ENCODE peak calls at places on chromosome 1, in nine cellular contexts. One of them, this sample, is unnamed.

GRCh38 chr1:157134442-157134841 is 3.8 kb downstream of the ETV3 start:
- DNase-seq in MV-4-11: no peak
- DNase-seq in caudate nucleus: no peak
- DNase-seq in NCI-H1092: no peak
- DNase-seq in fibroblast of lung: no peak
- DNase-seq in hypothalamus: no peak
- DNase-seq in GM10248: no peak
- DNase-seq in iris pigment epithelial cell: no peak
- DNase-seq in stimulated activated CD4-positive, alpha-beta T cell treated with anti-CD3 and anti-CD28 coated beads, Interleukin-2, amount 100 ng/mL, for 48 hours: no peak
- DNase-seq in this sample: no peak

GRCh38 chr1:86503477-86504129 is 34.9 kb downstream of the CLCA1 start:
- DNase-seq in MV-4-11: no peak
- DNase-seq in caudate nucleus: no peak
- DNase-seq in NCI-H1092: no peak
- DNase-seq in fibroblast of lung: no peak
- DNase-seq in hypothalamus: peak; percentile 46
- DNase-seq in GM10248: no peak
- DNase-seq in iris pigment epithelial cell: peak; percentile 19
- DNase-seq in stimulated activated CD4-positive, alpha-beta T cell treated with anti-CD3 and anti-CD28 coated beads, Interleukin-2, amount 100 ng/mL, for 48 hours: no peak
- DNase-seq in this sample: no peak

GRCh38 chr1:15089244-15089992 is 64.1 kb upstream of the TMEM51 start:
- DNase-seq in MV-4-11: peak; percentile 41
- DNase-seq in caudate nucleus: no peak
- DNase-seq in NCI-H1092: no peak
- DNase-seq in fibroblast of lung: no peak
- DNase-seq in hypothalamus: no peak
- DNase-seq in GM10248: no peak
- DNase-seq in iris pigment epithelial cell: peak; percentile 17
- DNase-seq in stimulated activated CD4-positive, alpha-beta T cell treated with anti-CD3 and anti-CD28 coated beads, Interleukin-2, amount 100 ng/mL, for 48 hours: no peak
- DNase-seq in this sample: no peak

GRCh38 chr1:30965914-30966313 is 57.4 kb upstream of the SDC3 start:
- DNase-seq in MV-4-11: no peak
- DNase-seq in caudate nucleus: no peak
- DNase-seq in NCI-H1092: peak; percentile 58
- DNase-seq in fibroblast of lung: no peak
- DNase-seq in hypothalamus: no peak
- DNase-seq in GM10248: no peak
- DNase-seq in iris pigment epithelial cell: no peak
- DNase-seq in stimulated activated CD4-positive, alpha-beta T cell treated with anti-CD3 and anti-CD28 coated beads, Interleukin-2, amount 100 ng/mL, for 48 hours: no peak
- DNase-seq in this sample: no peak

GRCh38 chr1:192538407-192539311 is 36.9 kb upstream of the RGS1 start:
- DNase-seq in MV-4-11: peak; percentile 69
- DNase-seq in caudate nucleus: no peak
- DNase-seq in NCI-H1092: no peak
- DNase-seq in fibroblast of lung: peak; percentile 75
- DNase-seq in hypothalamus: no peak
- DNase-seq in GM10248: peak; percentile 40
- DNase-seq in iris pigment epithelial cell: peak; percentile 40
- DNase-seq in stimulated activated CD4-positive, alpha-beta T cell treated with anti-CD3 and anti-CD28 coated beads, Interleukin-2, amount 100 ng/mL, for 48 hours: no peak
- DNase-seq in this sample: no peak

GRCh38 chr1:67404212-67404620 is 26.0 kb downstream of the SERBP1 start:
- DNase-seq in MV-4-11: peak; percentile 30
- DNase-seq in caudate nucleus: no peak
- DNase-seq in NCI-H1092: no peak
- DNase-seq in fibroblast of lung: peak; percentile 52
- DNase-seq in hypothalamus: no peak
- DNase-seq in GM10248: no peak
- DNase-seq in iris pigment epithelial cell: peak; percentile 65
- DNase-seq in stimulated activated CD4-positive, alpha-beta T cell treated with anti-CD3 and anti-CD28 coated beads, Interleukin-2, amount 100 ng/mL, for 48 hours: no peak
- DNase-seq in this sample: no peak

GRCh38 chr1:44884746-44885145 is 41.7 kb upstream of the PTCH2 start:
- DNase-seq in MV-4-11: no peak
- DNase-seq in caudate nucleus: no peak
- DNase-seq in NCI-H1092: no peak
- DNase-seq in fibroblast of lung: no peak
- DNase-seq in hypothalamus: peak; percentile 38
- DNase-seq in GM10248: no peak
- DNase-seq in iris pigment epithelial cell: no peak
- DNase-seq in stimulated activated CD4-positive, alpha-beta T cell treated with anti-CD3 and anti-CD28 coated beads, Interleukin-2, amount 100 ng/mL, for 48 hours: no peak
- DNase-seq in this sample: no peak

GRCh38 chr1:212188599-212189351 is 96.4 kb upstream of the PPP2R5A start:
- DNase-seq in MV-4-11: no peak
- DNase-seq in caudate nucleus: no peak
- DNase-seq in NCI-H1092: no peak
- DNase-seq in fibroblast of lung: no peak
- DNase-seq in hypothalamus: no peak
- DNase-seq in GM10248: no peak
- DNase-seq in iris pigment epithelial cell: no peak
- DNase-seq in stimulated activated CD4-positive, alpha-beta T cell treated with anti-CD3 and anti-CD28 coated beads, Interleukin-2, amount 100 ng/mL, for 48 hours: no peak
- DNase-seq in this sample: no peak

GRCh38 chr1:204705888-204706837 is 20.6 kb upstream of the LRRN2 start:
- DNase-seq in MV-4-11: no peak
- DNase-seq in caudate nucleus: no peak
- DNase-seq in NCI-H1092: no peak
- DNase-seq in fibroblast of lung: no peak
- DNase-seq in hypothalamus: no peak
- DNase-seq in GM10248: no peak
- DNase-seq in iris pigment epithelial cell: no peak
- DNase-seq in stimulated activated CD4-positive, alpha-beta T cell treated with anti-CD3 and anti-CD28 coated beads, Interleukin-2, amount 100 ng/mL, for 48 hours: no peak
- DNase-seq in this sample: no peak

GRCh38 chr1:43137445-43138052 is 34.5 kb downstream of the EBNA1BP2 start:
- DNase-seq in MV-4-11: no peak
- DNase-seq in caudate nucleus: peak; percentile 5
- DNase-seq in NCI-H1092: no peak
- DNase-seq in fibroblast of lung: no peak
- DNase-seq in hypothalamus: peak; percentile 8
- DNase-seq in GM10248: no peak
- DNase-seq in iris pigment epithelial cell: no peak
- DNase-seq in stimulated activated CD4-positive, alpha-beta T cell treated with anti-CD3 and anti-CD28 coated beads, Interleukin-2, amount 100 ng/mL, for 48 hours: no peak
- DNase-seq in this sample: no peak

GRCh38 chr1:159040206-159040605 is 30.5 kb downstream of the IFI16 start:
- DNase-seq in MV-4-11: no peak
- DNase-seq in caudate nucleus: no peak
- DNase-seq in NCI-H1092: no peak
- DNase-seq in fibroblast of lung: peak; percentile 88
- DNase-seq in hypothalamus: no peak
- DNase-seq in GM10248: no peak
- DNase-seq in iris pigment epithelial cell: peak; percentile 88
- DNase-seq in stimulated activated CD4-positive, alpha-beta T cell treated with anti-CD3 and anti-CD28 coated beads, Interleukin-2, amount 100 ng/mL, for 48 hours: no peak
- DNase-seq in this sample: no peak

GRCh38 chr1:8020032-8020431 is 6.1 kb downstream of the ERRFI1 start:
- DNase-seq in MV-4-11: peak; percentile 46
- DNase-seq in caudate nucleus: no peak
- DNase-seq in NCI-H1092: no peak
- DNase-seq in fibroblast of lung: peak; percentile 81
- DNase-seq in hypothalamus: no peak
- DNase-seq in GM10248: no peak
- DNase-seq in iris pigment epithelial cell: peak; percentile 76
- DNase-seq in stimulated activated CD4-positive, alpha-beta T cell treated with anti-CD3 and anti-CD28 coated beads, Interleukin-2, amount 100 ng/mL, for 48 hours: no peak
- DNase-seq in this sample: no peak

GRCh38 chr1:236753554-236753953 is 41.5 kb upstream of the MTR start:
- DNase-seq in MV-4-11: peak; percentile 10
- DNase-seq in caudate nucleus: peak; percentile 11
- DNase-seq in NCI-H1092: no peak
- DNase-seq in fibroblast of lung: peak; percentile 6
- DNase-seq in hypothalamus: no peak
- DNase-seq in GM10248: no peak
- DNase-seq in iris pigment epithelial cell: peak; percentile 38
- DNase-seq in stimulated activated CD4-positive, alpha-beta T cell treated with anti-CD3 and anti-CD28 coated beads, Interleukin-2, amount 100 ng/mL, for 48 hours: no peak
- DNase-seq in this sample: no peak

GRCh38 chr1:237736372-237737029 is 154.2 kb downstream of the ZP4 start:
- DNase-seq in MV-4-11: peak; percentile 60
- DNase-seq in caudate nucleus: no peak
- DNase-seq in NCI-H1092: peak; percentile 13
- DNase-seq in fibroblast of lung: no peak
- DNase-seq in hypothalamus: no peak
- DNase-seq in GM10248: no peak
- DNase-seq in iris pigment epithelial cell: no peak
- DNase-seq in stimulated activated CD4-positive, alpha-beta T cell treated with anti-CD3 and anti-CD28 coated beads, Interleukin-2, amount 100 ng/mL, for 48 hours: peak; percentile 2
- DNase-seq in this sample: no peak

GRCh38 chr1:38138498-38139233 is 92.1 kb upstream of the POU3F1 start:
- DNase-seq in MV-4-11: no peak
- DNase-seq in caudate nucleus: peak; percentile 46
- DNase-seq in NCI-H1092: peak; percentile 49
- DNase-seq in fibroblast of lung: peak; percentile 98
- DNase-seq in hypothalamus: peak; percentile 71
- DNase-seq in GM10248: peak; percentile 7
- DNase-seq in iris pigment epithelial cell: peak; percentile 97
- DNase-seq in stimulated activated CD4-positive, alpha-beta T cell treated with anti-CD3 and anti-CD28 coated beads, Interleukin-2, amount 100 ng/mL, for 48 hours: no peak
- DNase-seq in this sample: no peak

GRCh38 chr1:185939142-185939541 is 205.0 kb downstream of the HMCN1 start:
- DNase-seq in MV-4-11: no peak
- DNase-seq in caudate nucleus: no peak
- DNase-seq in NCI-H1092: no peak
- DNase-seq in fibroblast of lung: peak; percentile 73
- DNase-seq in hypothalamus: no peak
- DNase-seq in GM10248: no peak
- DNase-seq in iris pigment epithelial cell: peak; percentile 49
- DNase-seq in stimulated activated CD4-positive, alpha-beta T cell treated with anti-CD3 and anti-CD28 coated beads, Interleukin-2, amount 100 ng/mL, for 48 hours: no peak
- DNase-seq in this sample: no peak

GRCh38 chr1:68174173-68175113 is 57.9 kb downstream of the WLS start:
- DNase-seq in MV-4-11: no peak
- DNase-seq in caudate nucleus: no peak
- DNase-seq in NCI-H1092: peak; percentile 5
- DNase-seq in fibroblast of lung: peak; percentile 98
- DNase-seq in hypothalamus: no peak
- DNase-seq in GM10248: no peak
- DNase-seq in iris pigment epithelial cell: peak; percentile 98
- DNase-seq in stimulated activated CD4-positive, alpha-beta T cell treated with anti-CD3 and anti-CD28 coated beads, Interleukin-2, amount 100 ng/mL, for 48 hours: no peak
- DNase-seq in this sample: no peak

GRCh38 chr1:197356723-197357533 is 88.9 kb downstream of the CRB1 start:
- DNase-seq in MV-4-11: no peak
- DNase-seq in caudate nucleus: no peak
- DNase-seq in NCI-H1092: peak; percentile 8
- DNase-seq in fibroblast of lung: peak; percentile 45
- DNase-seq in hypothalamus: peak; percentile 10
- DNase-seq in GM10248: peak; percentile 26
- DNase-seq in iris pigment epithelial cell: peak; percentile 63
- DNase-seq in stimulated activated CD4-positive, alpha-beta T cell treated with anti-CD3 and anti-CD28 coated beads, Interleukin-2, amount 100 ng/mL, for 48 hours: no peak
- DNase-seq in this sample: no peak

GRCh38 chr1:71307451-71307850 is 226.6 kb upstream of the ZRANB2 start:
- DNase-seq in MV-4-11: peak; percentile 94
- DNase-seq in caudate nucleus: no peak
- DNase-seq in NCI-H1092: no peak
- DNase-seq in fibroblast of lung: peak; percentile 49
- DNase-seq in hypothalamus: no peak
- DNase-seq in GM10248: no peak
- DNase-seq in iris pigment epithelial cell: peak; percentile 71
- DNase-seq in stimulated activated CD4-positive, alpha-beta T cell treated with anti-CD3 and anti-CD28 coated beads, Interleukin-2, amount 100 ng/mL, for 48 hours: no peak
- DNase-seq in this sample: no peak

GRCh38 chr1:203327684-203328457 is 22.6 kb downstream of the BTG2 start:
- DNase-seq in MV-4-11: peak; percentile 82
- DNase-seq in caudate nucleus: peak; percentile 62
- DNase-seq in NCI-H1092: peak; percentile 79
- DNase-seq in fibroblast of lung: peak; percentile 60
- DNase-seq in hypothalamus: peak; percentile 68
- DNase-seq in GM10248: peak; percentile 70
- DNase-seq in iris pigment epithelial cell: peak; percentile 49
- DNase-seq in stimulated activated CD4-positive, alpha-beta T cell treated with anti-CD3 and anti-CD28 coated beads, Interleukin-2, amount 100 ng/mL, for 48 hours: peak; percentile 42
- DNase-seq in this sample: no peak

GRCh38 chr1:230915079-230915478 is 46.8 kb upstream of the C1orf198 start:
- DNase-seq in MV-4-11: no peak
- DNase-seq in caudate nucleus: no peak
- DNase-seq in NCI-H1092: no peak
- DNase-seq in fibroblast of lung: peak; percentile 42
- DNase-seq in hypothalamus: no peak
- DNase-seq in GM10248: no peak
- DNase-seq in iris pigment epithelial cell: no peak
- DNase-seq in stimulated activated CD4-positive, alpha-beta T cell treated with anti-CD3 and anti-CD28 coated beads, Interleukin-2, amount 100 ng/mL, for 48 hours: no peak
- DNase-seq in this sample: no peak

GRCh38 chr1:24205701-24206464 is 18.8 kb upstream of the IFNLR1 start:
- DNase-seq in MV-4-11: peak; percentile 17
- DNase-seq in caudate nucleus: no peak
- DNase-seq in NCI-H1092: no peak
- DNase-seq in fibroblast of lung: no peak
- DNase-seq in hypothalamus: no peak
- DNase-seq in GM10248: no peak
- DNase-seq in iris pigment epithelial cell: no peak
- DNase-seq in stimulated activated CD4-positive, alpha-beta T cell treated with anti-CD3 and anti-CD28 coated beads, Interleukin-2, amount 100 ng/mL, for 48 hours: no peak
- DNase-seq in this sample: no peak

GRCh38 chr1:91583326-91583755 is 82.7 kb downstream of the CDC7 start:
- DNase-seq in MV-4-11: no peak
- DNase-seq in caudate nucleus: no peak
- DNase-seq in NCI-H1092: peak; percentile 11
- DNase-seq in fibroblast of lung: peak; percentile 89
- DNase-seq in hypothalamus: no peak
- DNase-seq in GM10248: no peak
- DNase-seq in iris pigment epithelial cell: peak; percentile 66
- DNase-seq in stimulated activated CD4-positive, alpha-beta T cell treated with anti-CD3 and anti-CD28 coated beads, Interleukin-2, amount 100 ng/mL, for 48 hours: no peak
- DNase-seq in this sample: no peak

GRCh38 chr1:55061000-55061705 is 21.8 kb downstream of the PCSK9 start:
- DNase-seq in MV-4-11: no peak
- DNase-seq in caudate nucleus: no peak
- DNase-seq in NCI-H1092: no peak
- DNase-seq in fibroblast of lung: no peak
- DNase-seq in hypothalamus: no peak
- DNase-seq in GM10248: no peak
- DNase-seq in iris pigment epithelial cell: no peak
- DNase-seq in stimulated activated CD4-positive, alpha-beta T cell treated with anti-CD3 and anti-CD28 coated beads, Interleukin-2, amount 100 ng/mL, for 48 hours: no peak
- DNase-seq in this sample: no peak

GRCh38 chr1:82160036-82160435 is 359.3 kb downstream of the ADGRL2 start:
- DNase-seq in MV-4-11: peak; percentile 70
- DNase-seq in caudate nucleus: no peak
- DNase-seq in NCI-H1092: no peak
- DNase-seq in fibroblast of lung: peak; percentile 86
- DNase-seq in hypothalamus: no peak
- DNase-seq in GM10248: no peak
- DNase-seq in iris pigment epithelial cell: peak; percentile 23
- DNase-seq in stimulated activated CD4-positive, alpha-beta T cell treated with anti-CD3 and anti-CD28 coated beads, Interleukin-2, amount 100 ng/mL, for 48 hours: no peak
- DNase-seq in this sample: no peak

GRCh38 chr1:186059752-186060151 is 315.3 kb downstream of the TPR start:
- DNase-seq in MV-4-11: no peak
- DNase-seq in caudate nucleus: no peak
- DNase-seq in NCI-H1092: no peak
- DNase-seq in fibroblast of lung: peak; percentile 26
- DNase-seq in hypothalamus: no peak
- DNase-seq in GM10248: no peak
- DNase-seq in iris pigment epithelial cell: no peak
- DNase-seq in stimulated activated CD4-positive, alpha-beta T cell treated with anti-CD3 and anti-CD28 coated beads, Interleukin-2, amount 100 ng/mL, for 48 hours: no peak
- DNase-seq in this sample: no peak

GRCh38 chr1:208055535-208055934 is 144.6 kb upstream of the CD34 start:
- DNase-seq in MV-4-11: no peak
- DNase-seq in caudate nucleus: no peak
- DNase-seq in NCI-H1092: no peak
- DNase-seq in fibroblast of lung: no peak
- DNase-seq in hypothalamus: no peak
- DNase-seq in GM10248: no peak
- DNase-seq in iris pigment epithelial cell: no peak
- DNase-seq in stimulated activated CD4-positive, alpha-beta T cell treated with anti-CD3 and anti-CD28 coated beads, Interleukin-2, amount 100 ng/mL, for 48 hours: no peak
- DNase-seq in this sample: no peak

GRCh38 chr1:26553942-26554682 is 24.6 kb downstream of the RPS6KA1 start:
- DNase-seq in MV-4-11: peak; percentile 85
- DNase-seq in caudate nucleus: no peak
- DNase-seq in NCI-H1092: no peak
- DNase-seq in fibroblast of lung: no peak
- DNase-seq in hypothalamus: no peak
- DNase-seq in GM10248: no peak
- DNase-seq in iris pigment epithelial cell: no peak
- DNase-seq in stimulated activated CD4-positive, alpha-beta T cell treated with anti-CD3 and anti-CD28 coated beads, Interleukin-2, amount 100 ng/mL, for 48 hours: no peak
- DNase-seq in this sample: no peak

GRCh38 chr1:66542811-66543767 is 9.1 kb downstream of the SGIP1 start:
- DNase-seq in MV-4-11: no peak
- DNase-seq in caudate nucleus: peak; percentile 52
- DNase-seq in NCI-H1092: peak; percentile 89
- DNase-seq in fibroblast of lung: peak; percentile 90
- DNase-seq in hypothalamus: peak; percentile 78
- DNase-seq in GM10248: no peak
- DNase-seq in iris pigment epithelial cell: peak; percentile 95
- DNase-seq in stimulated activated CD4-positive, alpha-beta T cell treated with anti-CD3 and anti-CD28 coated beads, Interleukin-2, amount 100 ng/mL, for 48 hours: no peak
- DNase-seq in this sample: no peak

GRCh38 chr1:1021010-1021845 is 1.3 kb downstream of the AGRN start:
- DNase-seq in MV-4-11: no peak
- DNase-seq in caudate nucleus: no peak
- DNase-seq in NCI-H1092: no peak
- DNase-seq in fibroblast of lung: peak; percentile 84
- DNase-seq in hypothalamus: peak; percentile 33
- DNase-seq in GM10248: no peak
- DNase-seq in iris pigment epithelial cell: peak; percentile 75
- DNase-seq in stimulated activated CD4-positive, alpha-beta T cell treated with anti-CD3 and anti-CD28 coated beads, Interleukin-2, amount 100 ng/mL, for 48 hours: no peak
- DNase-seq in this sample: no peak

GRCh38 chr1:161953256-161953920 is 70.3 kb downstream of the OLFML2B start:
- DNase-seq in MV-4-11: no peak
- DNase-seq in caudate nucleus: no peak
- DNase-seq in NCI-H1092: no peak
- DNase-seq in fibroblast of lung: no peak
- DNase-seq in hypothalamus: no peak
- DNase-seq in GM10248: no peak
- DNase-seq in iris pigment epithelial cell: no peak
- DNase-seq in stimulated activated CD4-positive, alpha-beta T cell treated with anti-CD3 and anti-CD28 coated beads, Interleukin-2, amount 100 ng/mL, for 48 hours: no peak
- DNase-seq in this sample: no peak

This sample was measured in GM18507.